ENCODE peak calls at places on chromosomes 3 and 15, in five cellular contexts. One of them, this sample, is unnamed.

GRCh38 chr15:41161736-41162135 is 45.7 kb upstream of the INO80 start:
- DNase-seq in IMR-90: peak; percentile 11
- DNase-seq in fibroblast of lung: peak; percentile 41
- DNase-seq in mesendoderm: no peak
- DNase-seq in H9: no peak
- DNase-seq in this sample: no peak

GRCh38 chr15:73019733-73020132 is 32.5 kb upstream of the NEO1 start:
- DNase-seq in IMR-90: no peak
- DNase-seq in fibroblast of lung: no peak
- DNase-seq in mesendoderm: no peak
- DNase-seq in H9: no peak
- DNase-seq in this sample: no peak

GRCh38 chr3:153443961-153444360 is 281.9 kb downstream of the RAP2B start:
- DNase-seq in IMR-90: peak; percentile 1
- DNase-seq in fibroblast of lung: no peak
- DNase-seq in mesendoderm: peak; percentile 28
- DNase-seq in H9: no peak
- DNase-seq in this sample: peak; percentile 65

GRCh38 chr3:49248828-49249227 is 28.2 kb downstream of the C3orf62 start:
- DNase-seq in IMR-90: peak; percentile 16
- DNase-seq in fibroblast of lung: peak; percentile 19
- DNase-seq in mesendoderm: no peak
- DNase-seq in H9: no peak
- DNase-seq in this sample: no peak

GRCh38 chr3:17195856-17196604 is 311.3 kb downstream of the PLCL2 start:
- DNase-seq in IMR-90: peak; percentile 24
- DNase-seq in fibroblast of lung: peak; percentile 25
- DNase-seq in mesendoderm: peak; percentile 41
- DNase-seq in H9: no peak
- DNase-seq in this sample: peak; percentile 12

GRCh38 chr3:194397757-194398312 is 1.2 kb downstream of the GP5 start:
- DNase-seq in IMR-90: no peak
- DNase-seq in fibroblast of lung: peak; percentile 55
- DNase-seq in mesendoderm: no peak
- DNase-seq in H9: peak; percentile 66
- DNase-seq in this sample: no peak

GRCh38 chr15:81106560-81106959 is 27.5 kb upstream of the CFAP161 start:
- DNase-seq in IMR-90: peak; percentile 87
- DNase-seq in fibroblast of lung: peak; percentile 72
- DNase-seq in mesendoderm: peak; percentile 65
- DNase-seq in H9: peak; percentile 44
- DNase-seq in this sample: peak; percentile 78

GRCh38 chr3:125240496-125240895 is 27.9 kb upstream of the SLC12A8 start:
- DNase-seq in IMR-90: peak; percentile 35
- DNase-seq in fibroblast of lung: peak; percentile 52
- DNase-seq in mesendoderm: peak; percentile 26
- DNase-seq in H9: no peak
- DNase-seq in this sample: no peak

GRCh38 chr15:33737687-33738606 is 230.3 kb upstream of the CHRM5 start:
- DNase-seq in IMR-90: peak; percentile 23
- DNase-seq in fibroblast of lung: peak; percentile 17
- DNase-seq in mesendoderm: peak; percentile 74
- DNase-seq in H9: peak; percentile 74
- DNase-seq in this sample: peak; percentile 74

GRCh38 chr3:42979044-42979962 is at the start of gene GASK1A:
- DNase-seq in IMR-90: no peak
- DNase-seq in fibroblast of lung: peak; percentile 20
- DNase-seq in mesendoderm: peak; percentile 81
- DNase-seq in H9: peak; percentile 77
- DNase-seq in this sample: peak; percentile 53

GRCh38 chr3:25820372-25820771 is 30.5 kb downstream of the OXSM start:
- DNase-seq in IMR-90: peak; percentile 99
- DNase-seq in fibroblast of lung: peak; percentile 98
- DNase-seq in mesendoderm: peak; percentile 67
- DNase-seq in H9: peak; percentile 38
- DNase-seq in this sample: peak; percentile 87

GRCh38 chr3:30456263-30456662 is 150.1 kb upstream of the TGFBR2 start:
- DNase-seq in IMR-90: no peak
- DNase-seq in fibroblast of lung: no peak
- DNase-seq in mesendoderm: no peak
- DNase-seq in H9: no peak
- DNase-seq in this sample: no peak

GRCh38 chr3:46987485-46988401 is 8.3 kb downstream of the NBEAL2 start:
- DNase-seq in IMR-90: no peak
- DNase-seq in fibroblast of lung: no peak
- DNase-seq in mesendoderm: peak; percentile 87
- DNase-seq in H9: peak; percentile 89
- DNase-seq in this sample: no peak

GRCh38 chr15:51046799-51047449 is 47.8 kb downstream of the TNFAIP8L3 start:
- DNase-seq in IMR-90: peak; percentile 39
- DNase-seq in fibroblast of lung: peak; percentile 44
- DNase-seq in mesendoderm: no peak
- DNase-seq in H9: no peak
- DNase-seq in this sample: peak; percentile 29

GRCh38 chr3:111903067-111903511 is 44.0 kb downstream of the PHLDB2 start:
- DNase-seq in IMR-90: peak; percentile 84
- DNase-seq in fibroblast of lung: peak; percentile 95
- DNase-seq in mesendoderm: peak; percentile 90
- DNase-seq in H9: no peak
- DNase-seq in this sample: peak; percentile 97

GRCh38 chr3:130971208-130971607 is 55.4 kb downstream of the ASTE1 start:
- DNase-seq in IMR-90: peak; percentile 58
- DNase-seq in fibroblast of lung: peak; percentile 50
- DNase-seq in mesendoderm: no peak
- DNase-seq in H9: no peak
- DNase-seq in this sample: peak; percentile 38

GRCh38 chr3:65170357-65171090 is 482.7 kb upstream of the ADAMTS9 start:
- DNase-seq in IMR-90: peak; percentile 85
- DNase-seq in fibroblast of lung: peak; percentile 95
- DNase-seq in mesendoderm: peak; percentile 40
- DNase-seq in H9: no peak
- DNase-seq in this sample: no peak

GRCh38 chr3:135366816-135367215 is 571.8 kb downstream of the EPHB1 start:
- DNase-seq in IMR-90: no peak
- DNase-seq in fibroblast of lung: no peak
- DNase-seq in mesendoderm: no peak
- DNase-seq in H9: no peak
- DNase-seq in this sample: peak; percentile 2

GRCh38 chr3:101898062-101898461 is 48.7 kb downstream of the NFKBIZ start:
- DNase-seq in IMR-90: no peak
- DNase-seq in fibroblast of lung: no peak
- DNase-seq in mesendoderm: no peak
- DNase-seq in H9: no peak
- DNase-seq in this sample: no peak

GRCh38 chr3:43695443-43695842 is 4.7 kb downstream of the ABHD5 start:
- DNase-seq in IMR-90: peak; percentile 86
- DNase-seq in fibroblast of lung: peak; percentile 65
- DNase-seq in mesendoderm: no peak
- DNase-seq in H9: no peak
- DNase-seq in this sample: peak; percentile 17

GRCh38 chr3:45630325-45630724 is 35.8 kb downstream of the LIMD1 start:
- DNase-seq in IMR-90: no peak
- DNase-seq in fibroblast of lung: no peak
- DNase-seq in mesendoderm: no peak
- DNase-seq in H9: no peak
- DNase-seq in this sample: no peak

GRCh38 chr3:141412087-141412935 is 44.0 kb downstream of the ZBTB38 start:
- DNase-seq in IMR-90: peak; percentile 96
- DNase-seq in fibroblast of lung: peak; percentile 84
- DNase-seq in mesendoderm: peak; percentile 59
- DNase-seq in H9: no peak
- DNase-seq in this sample: peak; percentile 59

GRCh38 chr3:172341482-172342059 is 106.7 kb downstream of the GHSR start:
- DNase-seq in IMR-90: peak; percentile 70
- DNase-seq in fibroblast of lung: peak; percentile 57
- DNase-seq in mesendoderm: peak; percentile 69
- DNase-seq in H9: no peak
- DNase-seq in this sample: peak; percentile 89

GRCh38 chr15:78810377-78811123 is 714 bp downstream of the ADAMTS7 start:
- DNase-seq in IMR-90: peak; percentile 35
- DNase-seq in fibroblast of lung: peak; percentile 45
- DNase-seq in mesendoderm: peak; percentile 74
- DNase-seq in H9: peak; percentile 45
- DNase-seq in this sample: peak; percentile 56

GRCh38 chr3:142958707-142959106 is 4.8 kb downstream of the PAQR9 start:
- DNase-seq in IMR-90: peak; percentile 49
- DNase-seq in fibroblast of lung: peak; percentile 82
- DNase-seq in mesendoderm: no peak
- DNase-seq in H9: no peak
- DNase-seq in this sample: peak; percentile 88

GRCh38 chr15:46242935-46243334 is 608.1 kb downstream of the SQOR start:
- DNase-seq in IMR-90: no peak
- DNase-seq in fibroblast of lung: no peak
- DNase-seq in mesendoderm: no peak
- DNase-seq in H9: no peak
- DNase-seq in this sample: no peak

GRCh38 chr15:76057332-76058000 is 2.3 kb upstream of the TMEM266 start:
- DNase-seq in IMR-90: peak; percentile 22
- DNase-seq in fibroblast of lung: peak; percentile 21
- DNase-seq in mesendoderm: peak; percentile 82
- DNase-seq in H9: no peak
- DNase-seq in this sample: peak; percentile 66

GRCh38 chr15:76059320-76060097 is at the start of gene TMEM266:
- DNase-seq in IMR-90: peak; percentile 5
- DNase-seq in fibroblast of lung: peak; percentile 26
- DNase-seq in mesendoderm: peak; percentile 72
- DNase-seq in H9: peak; percentile 74
- DNase-seq in this sample: peak; percentile 55

GRCh38 chr15:76058714-76059319 is 968 bp upstream of the TMEM266 start:
- DNase-seq in IMR-90: no peak
- DNase-seq in fibroblast of lung: peak; percentile 3
- DNase-seq in mesendoderm: peak; percentile 55
- DNase-seq in H9: peak; percentile 52
- DNase-seq in this sample: peak; percentile 19

GRCh38 chr15:76060098-76060989 is 559 bp downstream of the TMEM266 start:
- DNase-seq in IMR-90: no peak
- DNase-seq in fibroblast of lung: no peak
- DNase-seq in mesendoderm: no peak
- DNase-seq in H9: no peak
- DNase-seq in this sample: no peak

GRCh38 chr15:76056931-76057330 is 2.9 kb upstream of the TMEM266 start:
- DNase-seq in IMR-90: no peak
- DNase-seq in fibroblast of lung: no peak
- DNase-seq in mesendoderm: peak; percentile 46
- DNase-seq in H9: no peak
- DNase-seq in this sample: peak; percentile 11
- H3K4me2 ChIP-seq in IMR-90: no peak overlapping the region
- H3K4me2 ChIP-seq in fibroblast of lung: no peak overlapping the region
- H3K4me2 ChIP-seq in mesendoderm: no peak overlapping the region
- H3K4me2 ChIP-seq in H9: no peak overlapping the region
- H3K4me2 ChIP-seq in this sample: peak overlapping the region; percentile 76

DNA sequence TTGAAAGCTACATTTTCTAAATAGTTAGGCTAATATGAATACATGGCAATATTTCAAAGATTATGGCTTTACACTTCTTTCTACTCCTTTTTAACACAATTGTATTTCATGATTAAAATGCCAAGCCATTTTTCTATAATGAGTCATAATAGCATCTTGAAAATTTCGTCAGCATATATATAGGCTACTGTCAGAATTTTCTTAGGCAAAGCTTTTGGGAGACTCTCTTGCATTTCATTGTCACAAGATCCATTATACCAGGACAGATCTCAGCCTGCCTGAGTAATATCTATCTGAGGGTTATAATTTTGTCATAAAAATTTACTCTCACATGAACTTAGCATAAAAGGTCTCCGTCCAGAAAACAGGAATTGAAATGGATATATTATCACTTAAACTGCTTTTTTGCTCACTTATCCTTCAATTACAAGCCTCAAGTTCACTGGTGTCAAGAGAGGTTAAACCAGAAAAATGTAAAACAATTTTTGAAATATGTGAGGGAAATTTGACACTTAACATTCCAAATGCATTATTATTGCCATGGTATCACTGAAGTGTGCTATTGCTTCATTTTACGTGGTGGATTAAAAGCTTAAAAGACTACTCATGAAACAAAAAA is 37.2 kb downstream of the CPA3 start:
- DNase-seq in IMR-90: peak; percentile 50
- DNase-seq in fibroblast of lung: peak; percentile 72
- DNase-seq in mesendoderm: no peak
- DNase-seq in H9: no peak
- DNase-seq in this sample: peak; percentile 39
- H3K4me2 ChIP-seq in IMR-90: peak overlapping the region; percentile 36
- H3K4me2 ChIP-seq in fibroblast of lung: peak overlapping the region; percentile 28
- H3K4me2 ChIP-seq in mesendoderm: no peak overlapping the region
- H3K4me2 ChIP-seq in H9: no peak overlapping the region
- H3K4me2 ChIP-seq in this sample: no peak overlapping the region

DNA sequence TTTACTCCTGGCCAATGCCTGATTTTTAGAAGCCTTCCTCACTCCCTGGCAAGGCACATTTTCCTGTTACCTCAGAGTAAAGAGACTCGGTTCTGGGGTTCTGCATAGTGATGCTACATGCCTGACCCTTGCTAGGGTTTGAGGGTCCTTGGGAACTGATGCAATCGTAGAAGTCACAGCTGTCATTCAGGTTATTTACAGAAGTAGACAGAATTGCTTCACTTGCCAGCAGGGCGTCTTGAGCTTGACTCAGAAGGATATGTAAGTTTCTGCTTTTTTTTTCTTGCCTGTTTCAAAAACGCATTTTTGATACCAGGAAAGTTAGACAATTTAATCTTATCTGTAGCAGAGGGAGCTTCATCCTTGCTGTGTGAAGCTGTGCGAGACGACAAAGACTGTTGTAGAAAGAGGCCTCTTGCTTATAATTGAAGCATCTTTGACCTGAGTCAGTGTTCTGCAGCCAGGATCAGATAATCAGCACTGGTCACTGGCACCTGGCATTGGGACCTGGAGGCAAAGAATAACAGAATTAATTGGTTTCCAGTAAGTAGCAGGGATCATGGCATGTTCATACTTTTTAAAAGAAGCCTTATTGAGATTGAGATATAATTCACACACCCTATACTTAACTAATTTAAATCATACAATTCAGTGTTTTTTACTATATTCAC is 24.8 kb downstream of the CACNA1D start:
- DNase-seq in IMR-90: no peak
- DNase-seq in fibroblast of lung: no peak
- DNase-seq in mesendoderm: no peak
- DNase-seq in H9: no peak
- DNase-seq in this sample: no peak
- H3K4me2 ChIP-seq in IMR-90: no peak overlapping the region
- H3K4me2 ChIP-seq in fibroblast of lung: no peak overlapping the region
- H3K4me2 ChIP-seq in mesendoderm: no peak overlapping the region
- H3K4me2 ChIP-seq in H9: no peak overlapping the region
- H3K4me2 ChIP-seq in this sample: peak overlapping the region; percentile 16

GRCh38 chr3:157499342-157499963 is 3.8 kb downstream of the VEPH1 start:
- DNase-seq in IMR-90: no peak
- DNase-seq in fibroblast of lung: peak; percentile 49
- DNase-seq in mesendoderm: peak; percentile 95
- DNase-seq in H9: peak; percentile 92
- DNase-seq in this sample: peak; percentile 93

GRCh38 chr3:157502916-157503620 is at the start of gene VEPH1:
- DNase-seq in IMR-90: peak; percentile 85
- DNase-seq in fibroblast of lung: peak; percentile 92
- DNase-seq in mesendoderm: peak; percentile 44
- DNase-seq in H9: peak; percentile 36
- DNase-seq in this sample: no peak

GRCh38 chr3:157498374-157498773 is 4.8 kb downstream of the VEPH1 start:
- DNase-seq in IMR-90: no peak
- DNase-seq in fibroblast of lung: no peak
- DNase-seq in mesendoderm: no peak
- DNase-seq in H9: no peak
- DNase-seq in this sample: no peak

GRCh38 chr3:157501863-157502262 is 1.4 kb downstream of the VEPH1 start:
- DNase-seq in IMR-90: no peak
- DNase-seq in fibroblast of lung: no peak
- DNase-seq in mesendoderm: peak; percentile 64
- DNase-seq in H9: peak; percentile 32
- DNase-seq in this sample: no peak

GRCh38 chr3:157500232-157500631 is 3.0 kb downstream of the VEPH1 start:
- DNase-seq in IMR-90: no peak
- DNase-seq in fibroblast of lung: no peak
- DNase-seq in mesendoderm: no peak
- DNase-seq in H9: no peak
- DNase-seq in this sample: peak; percentile 82
- H3K4me2 ChIP-seq in IMR-90: peak overlapping the region; percentile 79
- H3K4me2 ChIP-seq in fibroblast of lung: peak overlapping the region; percentile 89
- H3K4me2 ChIP-seq in mesendoderm: no peak overlapping the region
- H3K4me2 ChIP-seq in H9: peak overlapping the region; percentile 59
- H3K4me2 ChIP-seq in this sample: peak overlapping the region; percentile 83

This sample was measured in PC-3.